ENCODE peak calls at places on chromosome 3, in five cellular contexts. N is Peyer's patch; S is neural progenitor cell; P is CD8-positive, alpha-beta T cell; M is PC-9. U is an unnamed sample. For H3K9me3, the result is how much of the 10 kb centered on the place peaks cover.

GRCh38 chr3:152175576-152175883 is 93.2 kb upstream of the MBNL1 start:
- DNase-seq in N (no peak), S (no peak), P (no peak), M (peak), U (no peak)

GRCh38 chr3:58059349-58060321 is 51.4 kb downstream of the FLNB start:
- DNase-seq in N (peak), S (no peak), P (no peak), M (no peak), U (no peak)

GRCh38 chr3:134392336-134392983 is 18.2 kb upstream of the AMOTL2 start:
- DNase-seq in N (no peak), S (no peak), P (no peak), M (no peak), U (no peak)

GRCh38 chr3:52220380-52221026 is 4.9 kb downstream of the TLR9 start:
- DNase-seq in N (peak), S (peak), P (peak), M (peak), U (peak)

GRCh38 chr3:183809209-183809608 is 16.2 kb downstream of the MAP6D1 start:
- DNase-seq in N (no peak), S (no peak), P (no peak), M (no peak), U (no peak)

GRCh38 chr3:123870033-123870432 is 14.1 kb downstream of the MYLK start:
- DNase-seq in N (no peak), S (no peak), P (no peak), M (no peak), U (no peak)

GRCh38 chr3:11155341-11156025 is 1.2 kb downstream of the HRH1 start:
- DNase-seq in N (no peak), S (peak), P (no peak), M (peak), U (peak)

GRCh38 chr3:124119056-124119721 is 127.3 kb upstream of the ROPN1 start:
- DNase-seq in N (no peak), S (no peak), P (no peak), M (no peak), U (no peak)

GRCh38 chr3:127800508-127800907 is 21.8 kb downstream of the MGLL start:
- DNase-seq in N (no peak), S (no peak), P (no peak), M (no peak), U (no peak)

GRCh38 chr3:112568642-112569041 is 6.8 kb downstream of the SLC35A5 start:
- DNase-seq in N (no peak), S (no peak), P (no peak), M (no peak), U (no peak)

GRCh38 chr3:11510001-11510760 is 133.5 kb downstream of the VGLL4 start:
- DNase-seq in N (no peak), S (peak), P (no peak), M (no peak), U (no peak)

GRCh38 chr3:9147215-9147895 is 102.1 kb downstream of the SRGAP3 start:
- DNase-seq in N (no peak), S (no peak), P (no peak), M (peak), U (no peak)

GRCh38 chr3:174775603-174776002 is 83.5 kb upstream of the NAALADL2 start:
- DNase-seq in N (no peak), S (no peak), P (no peak), M (no peak), U (no peak)

GRCh38 chr3:106792716-106793115 is 584.5 kb upstream of the CCDC54 start:
- DNase-seq in N (no peak), S (no peak), P (no peak), M (no peak), U (no peak)

GRCh38 chr3:10551821-10552630 is 46.6 kb upstream of the ATP2B2 start:
- DNase-seq in N (no peak), S (no peak), P (peak), M (peak), U (peak)

GRCh38 chr3:5787863-5788488 is 600.5 kb downstream of the EDEM1 start:
- DNase-seq in N (no peak), S (peak), P (no peak), M (no peak), U (no peak)

GRCh38 chr3:88031543-88032148 is 27.2 kb downstream of the CGGBP1 start:
- DNase-seq in N (no peak), S (no peak), P (no peak), M (peak), U (no peak)

GRCh38 chr3:146772211-146772743 is 167.1 kb upstream of the PLSCR5 start:
- DNase-seq in N (no peak), S (no peak), P (no peak), M (no peak), U (no peak)

GRCh38 chr3:12557472-12558105 is 702 bp downstream of the MKRN2 start:
- DNase-seq in N (no peak), S (no peak), P (no peak), M (no peak), U (no peak)

GRCh38 chr3:27985369-27986035 is 255.9 kb upstream of the CMC1 start:
- DNase-seq in N (no peak), S (no peak), P (no peak), M (no peak), U (no peak)

GRCh38 chr3:101158374-101158773 is 162.0 kb downstream of the IMPG2 start:
- DNase-seq in N (no peak), S (no peak), P (no peak), M (no peak), U (no peak)

GRCh38 chr3:171772427-171773056 is 37.7 kb downstream of the PLD1 start:
- DNase-seq in N (no peak), S (peak), P (peak), M (peak), U (no peak)

GRCh38 chr3:77456881-77457280 is 417.0 kb downstream of the ROBO2 start:
- DNase-seq in N (no peak), S (peak), P (no peak), M (no peak), U (no peak)

GRCh38 chr3:37862219-37862711 is 585 bp downstream of the CTDSPL start:
- DNase-seq in N (no peak), S (peak), P (no peak), M (peak), U (peak)

GRCh38 chr3:59049671-59050331 is at the start of gene CFAP20DC:
- DNase-seq in N (peak), S (peak), P (peak), M (peak), U (peak)

GRCh38 chr3:62415312-62415791 is 42.0 kb upstream of the FEZF2 start:
- DNase-seq in N (no peak), S (peak), P (no peak), M (no peak), U (no peak)

GRCh38 chr3:117399311-117400068 is 689.9 kb downstream of the TUSC7 start:
- DNase-seq in N (no peak), S (peak), P (no peak), M (no peak), U (no peak)

GRCh38 chr3:172347895-172348680 is 100.2 kb downstream of the GHSR start:
- DNase-seq in N (no peak), S (no peak), P (no peak), M (no peak), U (no peak)

GRCh38 chr3:97291901-97292300 is 472.7 kb upstream of the ARL6 start:
- DNase-seq in N (no peak), S (no peak), P (no peak), M (no peak), U (peak)

GRCh38 chr3:23421811-23422510 is 218.8 kb downstream of the UBE2E2 start:
- DNase-seq in N (no peak), S (no peak), P (no peak), M (no peak), U (no peak)

GRCh38 chr3:197374951-197375560 is 76.6 kb upstream of the DLG1 start:
- DNase-seq in N (no peak), S (no peak), P (no peak), M (no peak), U (no peak)

GRCh38 chr3:50620846-50621245 is 3.9 kb downstream of the MAPKAPK3 start:
- DNase-seq in N (no peak), S (no peak), P (no peak), M (no peak), U (peak)

GRCh38 chr3:50194128-50194902 is 2.9 kb downstream of the GNAT1 start:
- DNase-seq in N (peak), S (peak), P (peak), M (peak), U (peak)

GRCh38 chr3:107430214-107431047 is 53.2 kb downstream of the CCDC54 start:
- DNase-seq in N (no peak), S (peak), P (no peak), M (no peak), U (no peak)

GRCh38 chr3:25259871-25260270 is 168.2 kb upstream of the RARB start:
- DNase-seq in N (no peak), S (peak), P (no peak), M (no peak), U (no peak)

GRCh38 chr3:29940759-29941319 is 660.0 kb downstream of the RBMS3 start:
- DNase-seq in N (no peak), S (no peak), P (no peak), M (no peak), U (no peak)

GRCh38 chr3:152623286-152623685 is 211.6 kb upstream of the P2RY1 start:
- DNase-seq in N (no peak), S (no peak), P (no peak), M (no peak), U (no peak)

GRCh38 chr3:184703657-184704056 is 8.2 kb downstream of the MAGEF1 start:
- DNase-seq in N (no peak), S (no peak), P (no peak), M (no peak), U (no peak)

GRCh38 chr3:30512596-30512995 is 93.8 kb upstream of the TGFBR2 start:
- DNase-seq in N (no peak), S (no peak), P (no peak), M (no peak), U (no peak)

GRCh38 chr3:137105277-137105977 is 147.6 kb downstream of the IL20RB start:
- DNase-seq in N (no peak), S (peak), P (no peak), M (peak), U (no peak)

GRCh38 chr3:189337672-189338071 is 165.9 kb downstream of the TPRG1 start:
- DNase-seq in N (no peak), S (no peak), P (no peak), M (peak), U (no peak)

GRCh38 chr3:189338366-189338765 is 166.6 kb downstream of the TPRG1 start:
- DNase-seq in N (no peak), S (no peak), P (no peak), M (no peak), U (no peak)

GRCh38 chr3:189330066-189330465 is 158.3 kb downstream of the TPRG1 start:
- DNase-seq in N (no peak), S (no peak), P (no peak), M (no peak), U (no peak)

GRCh38 chr3:189331002-189331418 is 159.2 kb downstream of the TPRG1 start:
- DNase-seq in N (no peak), S (no peak), P (no peak), M (no peak), U (no peak)

GRCh38 chr3:189334064-189334920 is 162.5 kb downstream of the TPRG1 start:
- DNase-seq in N (no peak), S (no peak), P (no peak), M (no peak), U (no peak)
- H3K9me3 ChIP-seq in N (under half), S (under half), P (under half), M (under half), U (under half)

DNA sequence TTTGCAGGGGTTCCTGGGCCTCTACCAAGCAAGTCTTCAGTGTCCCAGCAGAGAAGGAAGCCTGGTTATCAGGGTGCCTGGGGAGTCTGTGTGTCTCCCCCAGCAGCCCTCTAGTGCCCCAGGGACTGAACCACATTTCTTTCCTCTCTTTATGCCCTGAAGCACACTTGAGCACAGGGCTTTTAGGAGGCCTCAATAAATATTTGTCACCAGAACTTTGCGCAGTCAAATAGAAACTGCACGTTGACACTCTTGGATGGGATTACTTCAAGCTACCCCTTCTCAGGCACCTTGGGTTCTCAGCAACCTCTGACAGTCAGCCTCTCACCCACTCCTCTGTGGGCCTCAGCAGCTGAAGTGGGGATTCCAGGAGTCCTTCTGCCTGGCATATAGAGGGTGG is 226.6 kb upstream of the HES1 start:
- DNase-seq in N (no peak), S (no peak), P (no peak), M (no peak), U (no peak)
- TF ChIP-seq CTCF in N (no peak), S (no peak), P (no peak), M (no peak), U (no peak)

GRCh38 chr3:139202226-139202958 is 141.4 kb upstream of the MRPS22 start:
- DNase-seq in N (no peak), S (peak), P (no peak), M (peak), U (no peak)

GRCh38 chr3:139204756-139205155 is 139.1 kb upstream of the MRPS22 start:
- DNase-seq in N (no peak), S (no peak), P (no peak), M (no peak), U (no peak)

GRCh38 chr3:139203752-139204151 is 140.1 kb upstream of the MRPS22 start:
- DNase-seq in N (no peak), S (no peak), P (no peak), M (no peak), U (no peak)

GRCh38 chr3:139201446-139202225 is 142.2 kb upstream of the MRPS22 start:
- DNase-seq in N (no peak), S (no peak), P (no peak), M (no peak), U (no peak)

GRCh38 chr3:139202959-139203349 is 140.9 kb upstream of the MRPS22 start:
- DNase-seq in N (no peak), S (no peak), P (no peak), M (no peak), U (no peak)
- H3K9me3 ChIP-seq in N (under half), S (under half), P (under half), M (under half), U (under half)

DNA sequence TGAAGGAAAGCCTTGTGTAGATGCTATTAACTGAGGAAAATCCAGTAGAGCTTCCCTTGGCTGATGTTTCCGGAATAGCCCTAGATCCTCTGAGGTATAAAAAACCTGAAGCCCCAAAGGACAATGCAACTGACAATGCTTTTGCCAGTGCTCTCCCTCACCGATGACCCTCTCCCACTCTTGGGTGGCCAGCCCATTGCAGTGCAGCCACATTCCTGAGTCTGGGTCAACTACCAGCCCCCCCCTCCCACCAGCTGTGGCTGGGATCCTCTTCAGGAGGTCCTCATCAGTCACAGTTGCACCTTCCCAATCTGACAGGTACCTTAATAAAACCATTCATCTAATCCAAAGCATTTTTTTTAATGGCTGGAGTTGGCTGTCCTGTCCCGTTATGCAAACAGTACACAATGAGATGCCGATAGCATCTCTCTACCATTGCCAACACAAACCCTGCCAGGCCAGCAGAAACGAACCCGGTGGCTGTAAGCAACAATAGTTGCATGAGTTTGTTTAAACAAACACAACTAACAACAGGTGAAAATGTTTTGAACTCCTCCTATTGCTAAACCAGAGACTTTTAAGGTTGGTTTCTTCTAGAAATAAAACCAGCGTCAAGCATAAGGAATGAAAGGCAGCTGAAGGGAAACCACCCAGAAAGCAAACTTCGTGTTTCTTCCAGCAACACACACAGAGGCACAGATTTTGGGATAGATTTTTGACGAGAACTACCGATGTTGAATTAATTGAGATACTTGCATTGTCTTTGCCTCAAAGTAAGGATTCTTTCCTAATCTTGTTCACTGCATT is 128.3 kb upstream of the ARHGEF3 start:
- DNase-seq in N (no peak), S (no peak), P (no peak), M (no peak), U (no peak)
- TF ChIP-seq CTCF in N (no peak), S (no peak), P (no peak), M (no peak), U (no peak)

GRCh38 chr3:187131981-187132380 is 7.3 kb downstream of the RPL39L start:
- DNase-seq in N (no peak), S (no peak), P (no peak), M (no peak), U (no peak)
- H3K9me3 ChIP-seq in N (under half), S (under half), P (under half), M (under half), U (under half)

GRCh38 chr3:43073836-43074220 is 32.1 kb downstream of the POMGNT2 start:
- DNase-seq in N (no peak), S (no peak), P (no peak), M (no peak), U (no peak)

GRCh38 chr3:43074482-43074881 is 31.4 kb downstream of the POMGNT2 start:
- DNase-seq in N (no peak), S (no peak), P (no peak), M (no peak), U (no peak)

GRCh38 chr3:43072361-43072760 is 33.5 kb downstream of the POMGNT2 start:
- DNase-seq in N (no peak), S (no peak), P (no peak), M (no peak), U (no peak)

GRCh38 chr3:43073116-43073835 is 32.6 kb downstream of the POMGNT2 start:
- DNase-seq in N (no peak), S (no peak), P (no peak), M (no peak), U (no peak)

DNA sequence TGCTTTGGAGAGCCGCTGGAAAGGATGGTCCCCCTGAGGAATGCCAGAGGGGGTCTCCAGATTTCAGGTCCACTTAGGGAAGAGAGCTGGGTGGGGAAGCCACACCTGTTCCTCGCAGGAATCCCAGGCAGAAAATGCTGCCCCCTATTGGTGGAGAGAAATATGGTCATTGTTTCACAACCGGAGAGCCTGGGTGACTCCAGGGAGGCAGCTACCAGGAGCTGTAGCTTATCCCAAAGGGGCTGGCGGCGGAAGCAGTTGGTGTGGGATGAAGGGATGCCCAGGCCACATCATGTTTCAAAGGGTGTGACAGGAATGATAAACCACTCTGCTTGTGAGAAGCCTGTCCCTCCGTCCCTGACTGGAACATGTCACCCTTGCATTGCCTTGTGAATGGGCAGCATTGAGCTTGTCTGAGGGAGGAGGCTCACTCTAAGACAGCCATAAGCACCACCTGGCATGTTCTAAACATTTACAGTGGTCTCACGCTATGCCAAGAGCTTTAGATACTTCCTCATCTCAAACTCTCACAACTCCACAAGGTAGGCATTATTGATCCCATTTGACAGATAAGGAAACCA is 34.5 kb downstream of the POMGNT2 start:
- DNase-seq in N (no peak), S (peak), P (no peak), M (no peak), U (no peak)
- TF ChIP-seq CTCF in N (no peak), S (peak), P (peak), M (peak), U (peak)

GRCh38 chr3:194421-194820 is 2.1 kb upstream of the CHL1 start:
- DNase-seq in N (no peak), S (no peak), P (no peak), M (no peak), U (no peak)

GRCh38 chr3:197154-197855 is 742 bp downstream of the CHL1 start:
- DNase-seq in N (peak), S (peak), P (no peak), M (no peak), U (peak)

GRCh38 chr3:195662-196061 is 901 bp upstream of the CHL1 start:
- DNase-seq in N (no peak), S (peak), P (no peak), M (no peak), U (no peak)

GRCh38 chr3:197891-198491 is 1.4 kb downstream of the CHL1 start:
- DNase-seq in N (no peak), S (peak), P (no peak), M (no peak), U (peak)

GRCh38 chr3:196322-197153 is at the start of gene CHL1:
- DNase-seq in N (peak), S (peak), P (no peak), M (no peak), U (peak)
- H3K9me3 ChIP-seq in N (under half), S (under half), P (under half), M (under half), U (under half)

U was measured in lower lobe of right lung.